ENCODE peak calls at places on chromosomes 2 and 18, in ten cellular contexts. F, W, N, I, P, Z, C, X, J and R are unnamed samples.
A peak's percentile ranks its signal among the peaks of the same experiment; 100 is the strongest.

GRCh38 chr2:68827681-68828080 is 43.5 kb downstream of the BMP10 start:
- DNase-seq in F (peak; percentile 44), W (no peak), N (no peak), I (no peak), P (no peak), Z (no peak), C (no peak), X (no peak), J (no peak), R (peak; percentile 28)

GRCh38 chr2:240967681-240968621 is 30.5 kb upstream of the SNED1 start:
- DNase-seq in F (no peak), W (no peak), N (no peak), I (no peak), P (no peak), Z (no peak), C (no peak), X (no peak), J (no peak), R (no peak)

GRCh38 chr18:73279499-73279898 is 411.7 kb upstream of the NETO1 start:
- DNase-seq in F (no peak), W (no peak), N (no peak), I (peak; percentile 24), P (no peak), Z (no peak), C (no peak), X (no peak), J (no peak), R (no peak)

GRCh38 chr2:66771359-66771978 is 336.5 kb downstream of the MEIS1 start:
- DNase-seq in F (no peak), W (no peak), N (no peak), I (peak; percentile 34), P (no peak), Z (no peak), C (peak; percentile 2), X (no peak), J (no peak), R (no peak)

GRCh38 chr18:4870177-4870773 is 326.8 kb downstream of the AKAIN1 start:
- DNase-seq in F (no peak), W (no peak), N (no peak), I (no peak), P (no peak), Z (no peak), C (no peak), X (no peak), J (no peak), R (no peak)

GRCh38 chr2:148531175-148532048 is 113.1 kb upstream of the EPC2 start:
- DNase-seq in F (no peak), W (no peak), N (no peak), I (no peak), P (peak; percentile 5), Z (no peak), C (no peak), X (no peak), J (peak; percentile 77), R (no peak)

GRCh38 chr2:230668184-230668938 is 44.3 kb upstream of the CAB39 start:
- DNase-seq in F (no peak), W (no peak), N (no peak), I (no peak), P (no peak), Z (no peak), C (peak; percentile 36), X (no peak), J (no peak), R (no peak)

GRCh38 chr18:46449033-46449432 is 208.0 kb downstream of the LOXHD1 start:
- DNase-seq in F (no peak), W (no peak), N (no peak), I (no peak), P (no peak), Z (no peak), C (peak; percentile 3), X (no peak), J (no peak), R (no peak)

GRCh38 chr2:100239513-100240210 is 82.6 kb downstream of the LONRF2 start:
- DNase-seq in F (no peak), W (peak; percentile 30), N (no peak), I (no peak), P (no peak), Z (no peak), C (no peak), X (no peak), J (peak; percentile 77), R (no peak)

GRCh38 chr2:96522304-96523203 is 14.0 kb upstream of the ARID5A start:
- DNase-seq in F (no peak), W (no peak), N (no peak), I (no peak), P (no peak), Z (no peak), C (no peak), X (no peak), J (no peak), R (no peak)

GRCh38 chr2:238274152-238274865 is 14.1 kb downstream of the PER2 start:
- DNase-seq in F (no peak), W (no peak), N (no peak), I (no peak), P (no peak), Z (no peak), C (no peak), X (no peak), J (no peak), R (no peak)

GRCh38 chr2:160015746-160016145 is 46.7 kb downstream of the PLA2R1 start:
- DNase-seq in F (no peak), W (no peak), N (no peak), I (no peak), P (no peak), Z (no peak), C (no peak), X (no peak), J (no peak), R (no peak)